ENCODE peak calls at places on chromosomes 11 and 22, in five cellular contexts. V is ovary, R is vagina, S is prostate gland, Y is sigmoid colon. W is an unnamed sample.

GRCh38 chr11:105177658-105178057 is 38.1 kb upstream of the CARD18 start:
- DNase-seq in Y (no peak), R (no peak), S (no peak), V (no peak), W (no peak)

GRCh38 chr22:19811211-19811621 is 43.5 kb downstream of the GNB1L start:
- DNase-seq in S (no peak), V (peak), R (peak), Y (peak), W (no peak)

GRCh38 chr22:35656284-35656752 is 8.1 kb downstream of the APOL6 start:
- DNase-seq in R (no peak), Y (no peak), V (no peak), S (no peak), W (no peak)

GRCh38 chr11:119134389-119134978 is 13.1 kb downstream of the HINFP start:
- DNase-seq in V (no peak), R (no peak), Y (no peak), S (no peak), W (no peak)

GRCh38 chr11:554824-555499 is 5.6 kb downstream of the LMNTD2 start:
- DNase-seq in Y (no peak), R (no peak), S (peak), V (no peak), W (peak)

GRCh38 chr22:44536411-44536810 is 38.4 kb upstream of the RTL6 start:
- DNase-seq in S (no peak), V (no peak), R (no peak), Y (no peak), W (no peak)

GRCh38 chr11:27571151-27571840 is 64.7 kb upstream of the LIN7C start:
- DNase-seq in S (no peak), V (no peak), Y (no peak), R (no peak), W (no peak)

GRCh38 chr11:116073854-116074837 is 569.9 kb upstream of the CADM1 start:
- DNase-seq in Y (no peak), R (no peak), V (no peak), S (no peak), W (peak)

GRCh38 chr11:3049430-3050243 is 7.6 kb downstream of the CARS1 start:
- DNase-seq in S (peak), Y (peak), V (peak), R (no peak), W (peak)

GRCh38 chr11:6606471-6607189 is 3.1 kb downstream of the ILK start:
- DNase-seq in R (no peak), Y (peak), S (peak), V (peak), W (peak)

GRCh38 chr11:82790723-82791487 is 57.2 kb upstream of the FAM181B start:
- DNase-seq in Y (no peak), V (peak), R (no peak), S (no peak), W (peak)

GRCh38 chr11:116427903-116428637 is 344.7 kb downstream of the BUD13 start:
- DNase-seq in Y (no peak), S (peak), V (no peak), R (no peak), W (no peak)

GRCh38 chr11:119641991-119642745 is 86.8 kb downstream of the NECTIN1 start:
- DNase-seq in R (no peak), V (no peak), S (no peak), Y (no peak), W (no peak)

GRCh38 chr11:78149646-78150045 is 10.2 kb upstream of the ALG8 start:
- DNase-seq in Y (no peak), V (no peak), S (no peak), R (no peak), W (no peak)

GRCh38 chr11:31509017-31509411 is 408 bp downstream of the IMMP1L start:
- DNase-seq in R (no peak), S (no peak), Y (no peak), V (no peak), W (no peak)

DNA sequence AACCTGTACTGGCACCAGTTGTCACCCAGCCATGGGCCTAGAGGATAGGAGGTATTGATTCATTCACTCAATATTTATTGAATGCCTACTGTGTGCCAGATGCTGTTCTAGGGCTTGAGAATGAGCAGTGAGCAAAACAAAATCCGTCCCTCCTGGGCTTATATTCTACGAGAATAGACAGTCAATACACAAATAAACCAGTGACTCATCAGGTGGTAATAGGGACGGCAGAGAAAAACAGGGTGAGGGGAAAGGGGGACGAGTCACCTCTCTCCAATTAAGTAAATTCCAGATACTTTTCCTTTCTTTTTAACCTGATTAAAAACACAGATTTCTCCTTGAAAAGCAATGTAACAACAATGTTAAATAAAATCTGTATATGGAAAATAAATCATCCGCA is 103.5 kb downstream of the MICAL2 start:
- DNase-seq in Y (no peak), R (no peak), S (no peak), V (no peak), W (no peak)
- H3K27ac ChIP-seq in Y (peak), R (no peak), S (no peak), V (no peak), W (no peak)

GRCh38 chr22:31749636-31750364 is at the start of gene PRR14L:
- DNase-seq in V (peak), Y (peak), S (peak), R (peak), W (peak)
- TF ChIP-seq POLR2A in V (peak), Y (peak), S (peak), R (peak), W (peak)

DNA sequence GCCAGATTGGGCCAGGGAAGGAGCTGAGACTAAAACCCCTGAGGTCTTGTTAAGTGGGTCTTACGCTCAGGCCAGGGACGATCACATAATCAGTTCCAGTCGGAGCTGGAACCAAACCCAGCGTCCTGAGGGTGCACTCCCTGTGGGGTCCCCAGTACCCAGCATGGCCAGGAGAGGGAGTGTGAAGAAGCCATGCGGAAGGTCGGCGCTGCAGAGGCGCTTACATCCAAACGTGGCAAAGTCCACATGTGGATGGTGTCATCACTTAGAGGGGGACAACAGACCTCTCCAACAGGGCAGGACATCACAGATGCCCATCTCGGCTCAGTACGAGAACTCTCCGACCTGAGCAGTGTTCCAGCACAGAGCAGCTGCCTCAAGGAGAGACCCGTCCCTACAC is 8.3 kb downstream of the ATP5MGL start:
- DNase-seq in Y (no peak), V (no peak), R (no peak), S (no peak), W (no peak)
- TF ChIP-seq CTCF in Y (no peak), V (no peak), R (no peak), S (no peak), W (peak)

GRCh38 chr11:35337136-35337918 is 82.0 kb downstream of the SLC1A2 start:
- DNase-seq in S (peak), Y (no peak), R (no peak), V (no peak), W (no peak)
- H3K27ac ChIP-seq in S (peak), Y (no peak), R (peak), V (no peak), W (no peak)

DNA sequence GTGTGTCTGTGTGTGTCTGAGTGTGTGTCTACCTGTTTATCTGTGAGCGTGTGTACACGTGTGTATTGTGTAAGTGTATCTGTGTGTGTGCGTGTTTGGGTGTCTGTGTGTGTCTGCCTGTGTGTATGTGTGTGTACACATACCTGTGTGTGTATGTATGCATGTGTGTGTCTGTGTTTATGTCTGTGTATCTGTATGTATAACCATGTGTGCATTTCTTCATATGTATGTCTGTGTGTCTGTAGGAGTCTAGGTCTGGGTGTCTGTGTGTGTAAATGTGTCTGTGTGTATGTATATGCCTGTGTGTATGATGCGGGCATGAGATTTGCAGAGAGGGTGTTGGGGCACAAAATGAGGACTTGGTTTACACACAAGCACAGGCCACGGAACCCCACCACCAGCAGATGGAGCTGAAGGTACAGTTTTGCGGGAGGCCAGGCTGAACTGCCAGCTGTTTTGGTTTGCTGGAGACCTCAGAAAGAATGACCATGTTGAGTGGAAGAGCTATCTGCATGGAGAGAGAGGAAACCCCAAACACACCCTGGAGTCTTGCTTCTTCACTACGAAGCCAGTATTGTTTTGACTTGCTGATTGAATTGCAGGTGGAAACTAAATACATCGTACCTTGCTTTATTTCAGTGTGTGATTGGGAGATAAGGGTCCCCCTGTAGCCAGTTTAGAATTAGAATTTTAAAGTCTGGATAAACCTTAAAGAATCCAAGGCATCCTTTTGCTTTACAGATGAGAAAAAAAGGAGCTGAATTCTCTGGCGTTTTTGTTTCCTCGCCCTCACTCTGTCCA is 497.2 kb downstream of the NTM start:
- DNase-seq in R (no peak), Y (peak), S (peak), V (no peak), W (peak)
- TF ChIP-seq POLR2A in R (no peak), Y (no peak), S (no peak), V (no peak), W (no peak)

GRCh38 chr22:22703715-22704114 is 59.3 kb downstream of the GGTLC2 start:
- DNase-seq in Y (no peak), V (no peak), S (no peak), R (no peak), W (no peak)

GRCh38 chr22:22700631-22701030 is 56.2 kb downstream of the GGTLC2 start:
- DNase-seq in S (no peak), Y (no peak), V (no peak), R (peak), W (no peak)

GRCh38 chr22:22702874-22703570 is 58.6 kb downstream of the GGTLC2 start:
- DNase-seq in R (peak), S (no peak), Y (no peak), V (no peak), W (no peak)

GRCh38 chr22:22704156-22704946 is 59.9 kb downstream of the GGTLC2 start:
- DNase-seq in S (no peak), V (no peak), R (peak), Y (no peak), W (no peak)

DNA sequence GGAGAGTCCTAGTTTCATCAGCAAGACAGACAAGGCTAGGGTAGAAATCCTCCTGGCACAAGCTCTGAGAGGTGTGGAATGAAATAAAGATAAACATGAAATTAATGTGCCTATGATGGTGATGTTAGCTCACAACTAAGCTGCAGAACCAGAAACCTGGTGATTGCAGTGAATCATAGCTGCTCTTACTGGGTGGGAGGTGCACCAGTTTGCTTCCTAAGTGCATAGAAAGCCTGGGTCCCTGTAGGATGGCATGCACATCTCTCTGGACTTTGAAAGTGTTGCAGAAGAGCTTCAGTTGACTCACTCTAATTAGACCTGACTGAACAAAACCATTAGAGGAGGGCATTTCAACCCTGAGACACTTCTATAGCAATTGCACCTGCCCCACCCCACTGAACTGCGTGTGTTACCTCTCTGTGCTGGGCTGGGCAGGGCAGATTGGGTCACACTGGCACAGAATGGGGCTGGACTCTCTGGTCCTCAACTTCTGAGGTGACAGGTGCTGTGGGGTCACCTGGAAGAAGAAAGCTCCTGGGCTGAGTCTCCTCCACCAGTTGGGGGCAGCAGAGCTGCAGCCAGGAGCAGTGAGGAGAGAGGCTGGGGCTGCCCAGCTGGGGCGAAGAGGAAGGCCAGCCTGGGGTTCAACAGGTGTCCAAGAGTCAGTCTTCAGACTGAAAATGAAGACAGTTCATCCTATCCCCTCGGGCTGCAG is 57.9 kb downstream of the GGTLC2 start:
- DNase-seq in S (no peak), Y (no peak), V (no peak), R (peak), W (no peak)
- TF ChIP-seq CTCF in S (peak), Y (no peak), V (no peak), R (no peak), W (no peak)

GRCh38 chr22:37570661-37570976 is 9.3 kb downstream of the LGALS2 start:
- DNase-seq in V (no peak), Y (no peak), R (no peak), S (no peak), W (no peak)
- H3K27ac ChIP-seq in V (no peak), Y (no peak), R (no peak), S (no peak), W (no peak)

W was measured in heart left ventricle.